ENCODE peak calls at places on chromosomes 7 and 10, in ten cellular contexts. K is psoas muscle, F is neural progenitor cell, W is GM12865, Y is heart right ventricle, H is cardiac fibroblast, J is MM.1S, O is SK-N-SH, U is cardiac muscle cell, M is Peyer's patch. B is an unnamed sample.

GRCh38 chr10:75019360-75019759 is 92.1 kb upstream of the SAMD8 start:
- DNase-seq in K (no peak), F (no peak), W (peak; percentile 60), Y (no peak), H (peak; percentile 61), J (peak; percentile 74), O (no peak), U (no peak), M (no peak), B (no peak)

GRCh38 chr10:24974978-24975377 is 22.6 kb upstream of the PRTFDC1 start:
- DNase-seq in K (peak; percentile 77), F (peak; percentile 13), W (no peak), Y (peak; percentile 38), H (peak; percentile 97), J (no peak), O (no peak), U (no peak), M (no peak), B (no peak)

GRCh38 chr10:64075604-64076003 is 554.4 kb downstream of the REEP3 start:
- DNase-seq in K (no peak), F (no peak), W (no peak), Y (no peak), H (no peak), J (no peak), O (no peak), U (no peak), M (no peak), B (no peak)

GRCh38 chr10:12483996-12484944 is 134.9 kb downstream of the CAMK1D start:
- DNase-seq in K (no peak), F (no peak), W (peak; percentile 78), Y (no peak), H (no peak), J (no peak), O (no peak), U (no peak), M (peak; percentile 30), B (no peak)

GRCh38 chr7:84746347-84746746 is 440.5 kb downstream of the SEMA3D start:
- DNase-seq in K (no peak), F (no peak), W (no peak), Y (no peak), H (peak; percentile 48), J (no peak), O (peak; percentile 8), U (peak; percentile 23), M (no peak), B (no peak)

GRCh38 chr10:52105301-52105700 is 208.8 kb upstream of the DKK1 start:
- DNase-seq in K (no peak), F (no peak), W (no peak), Y (no peak), H (no peak), J (no peak), O (no peak), U (no peak), M (no peak), B (no peak)

GRCh38 chr10:119545310-119545709 is 2.8 kb upstream of the RGS10 start:
- DNase-seq in K (no peak), F (no peak), W (no peak), Y (no peak), H (no peak), J (no peak), O (no peak), U (no peak), M (no peak), B (no peak)

GRCh38 chr7:48421357-48421756 is 250.1 kb downstream of the ABCA13 start:
- DNase-seq in K (no peak), F (peak; percentile 7), W (no peak), Y (no peak), H (no peak), J (no peak), O (no peak), U (no peak), M (no peak), B (peak; percentile 47)

GRCh38 chr10:110919971-110920881 is 822 bp downstream of the SHOC2 start:
- DNase-seq in K (peak; percentile 59), F (peak; percentile 70), W (peak; percentile 87), Y (peak; percentile 42), H (peak; percentile 67), J (peak; percentile 61), O (peak; percentile 25), U (peak; percentile 60), M (peak; percentile 25), B (no peak)

GRCh38 chr10:62112963-62113362 is 155.7 kb downstream of the RTKN2 start:
- DNase-seq in K (no peak), F (no peak), W (no peak), Y (no peak), H (no peak), J (no peak), O (no peak), U (no peak), M (no peak), B (no peak)

GRCh38 chr10:62112325-62112724 is 156.3 kb downstream of the RTKN2 start:
- DNase-seq in K (no peak), F (no peak), W (no peak), Y (no peak), H (no peak), J (no peak), O (no peak), U (no peak), M (no peak), B (no peak)

GRCh38 chr10:62115842-62116241 is 152.8 kb downstream of the RTKN2 start:
- DNase-seq in K (no peak), F (no peak), W (no peak), Y (no peak), H (no peak), J (no peak), O (no peak), U (no peak), M (no peak), B (no peak)

GRCh38 chr10:62115321-62115720 is 153.3 kb downstream of the RTKN2 start:
- DNase-seq in K (no peak), F (no peak), W (no peak), Y (no peak), H (no peak), J (no peak), O (no peak), U (no peak), M (no peak), B (no peak)

DNA sequence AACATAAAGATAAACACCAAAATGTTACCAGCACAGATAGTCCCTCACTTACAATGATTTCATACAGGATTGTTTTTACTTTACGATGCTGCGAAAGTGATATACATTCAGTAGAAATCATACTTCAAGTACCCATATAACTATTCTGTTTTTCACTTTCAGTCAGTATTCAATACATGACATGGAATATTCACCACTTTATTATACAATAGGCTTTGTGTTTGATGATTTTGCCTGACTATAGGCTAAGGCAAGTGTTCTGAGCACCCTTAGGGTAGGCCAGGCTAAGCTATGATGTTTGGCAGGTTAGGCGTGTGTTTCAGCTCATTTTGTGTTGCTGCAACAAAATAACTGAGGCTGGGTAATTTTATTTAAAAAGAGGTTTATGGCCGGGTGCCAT is 155.0 kb downstream of the RTKN2 start:
- DNase-seq in K (no peak), F (no peak), W (no peak), Y (no peak), H (no peak), J (no peak), O (no peak), U (no peak), M (no peak), B (no peak)
- H3K4me3 ChIP-seq in K (no peak overlapping the region), F (no peak overlapping the region), W (no peak overlapping the region), Y (no peak overlapping the region), H (no peak overlapping the region), J (no peak overlapping the region), O (no peak overlapping the region), U (no peak overlapping the region), M (no peak overlapping the region), B (no peak overlapping the region)

GRCh38 chr10:114551310-114551972 is 106.6 kb downstream of the ABLIM1 start:
- DNase-seq in K (no peak), F (no peak), W (no peak), Y (peak; percentile 59), H (peak; percentile 68), J (no peak), O (no peak), U (no peak), M (no peak), B (no peak)

GRCh38 chr10:114547466-114547865 is 110.6 kb downstream of the ABLIM1 start:
- DNase-seq in K (no peak), F (no peak), W (no peak), Y (no peak), H (no peak), J (no peak), O (no peak), U (no peak), M (no peak), B (no peak)

GRCh38 chr10:114552050-114552449 is 106.0 kb downstream of the ABLIM1 start:
- DNase-seq in K (no peak), F (no peak), W (no peak), Y (no peak), H (no peak), J (no peak), O (no peak), U (no peak), M (no peak), B (no peak)

GRCh38 chr10:114548662-114549061 is 109.4 kb downstream of the ABLIM1 start:
- DNase-seq in K (no peak), F (peak; percentile 73), W (peak; percentile 41), Y (no peak), H (peak; percentile 77), J (no peak), O (peak; percentile 68), U (peak; percentile 58), M (no peak), B (no peak)

DNA sequence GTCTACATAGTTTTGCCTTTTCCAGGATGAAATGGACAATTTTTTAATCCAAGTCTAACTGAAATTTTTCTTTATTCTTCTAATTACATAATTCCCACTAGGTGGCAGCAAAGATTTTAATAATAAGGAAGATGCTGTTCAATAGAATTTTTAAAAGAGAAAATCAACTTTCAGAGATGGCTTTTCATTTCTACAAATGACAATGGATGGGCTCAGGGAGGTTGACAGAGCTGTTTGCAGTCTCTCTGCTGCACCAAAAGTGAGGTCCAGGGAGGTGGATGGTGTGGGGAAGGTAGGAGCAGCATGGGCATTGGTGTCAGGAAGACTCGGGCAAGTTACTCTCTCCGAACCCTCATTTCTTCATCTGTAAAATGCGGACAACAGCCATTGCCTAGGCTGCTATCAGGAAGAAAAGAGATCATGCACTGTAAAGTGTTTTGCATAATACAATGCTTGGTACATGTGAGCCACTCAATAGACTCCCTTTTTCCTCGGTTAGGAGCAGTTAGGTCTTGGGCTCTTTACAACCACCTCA is 107.3 kb downstream of the ABLIM1 start:
- DNase-seq in K (no peak), F (peak; percentile 57), W (no peak), Y (no peak), H (peak; percentile 62), J (peak; percentile 49), O (no peak), U (peak; percentile 65), M (no peak), B (no peak)
- TF ChIP-seq CTCF in K (peak; percentile 51), F (peak; percentile 71), W (peak; percentile 10), Y (peak; percentile 45), H (peak; percentile 5), J (peak; percentile 54), O (peak; percentile 68), U (peak; percentile 13), M (peak; percentile 60), B (no peak)

GRCh38 chr7:641269-641671 is 85.2 kb upstream of the DNAAF5 start:
- DNase-seq in K (no peak), F (no peak), W (no peak), Y (no peak), H (no peak), J (no peak), O (no peak), U (no peak), M (no peak), B (no peak)
- H3K4me3 ChIP-seq in K (no peak overlapping the region), F (no peak overlapping the region), W (no peak overlapping the region), Y (peak overlapping the region; percentile 47), H (no peak overlapping the region), J (no peak overlapping the region), O (no peak overlapping the region), U (no peak overlapping the region), M (no peak overlapping the region), B (no peak overlapping the region)

GRCh38 chr10:100827819-100828743 is 82.7 kb downstream of the PAX2 start:
- DNase-seq in K (no peak), F (peak; percentile 92), W (peak; percentile 27), Y (peak; percentile 35), H (no peak), J (peak; percentile 58), O (peak; percentile 91), U (peak; percentile 84), M (peak; percentile 38), B (no peak)
- TF ChIP-seq CTCF in K (no peak), F (peak; percentile 42), W (peak; percentile 19), Y (no peak), H (no peak), J (peak; percentile 21), O (no peak), U (no peak), M (no peak), B (no peak)

B was measured in AG04449.